ENCODE peak calls at places on chromosomes 7 and 10, in eight cellular contexts. D, F, M, V, Y, H, U and J are unnamed samples.

GRCh38 chr7:123220396-123220795 is 20.6 kb upstream of the SLC13A1 start:
- DNase-seq in D (no peak), F (peak), M (no peak), V (no peak), Y (peak), H (no peak), U (peak), J (peak)

GRCh38 chr7:26868841-26869505 is 4.6 kb upstream of the SKAP2 start:
- DNase-seq in D (no peak), F (no peak), M (no peak), V (no peak), Y (no peak), H (no peak), U (peak), J (no peak)

GRCh38 chr10:77906863-77907861 is 19.4 kb downstream of the DLG5 start:
- DNase-seq in D (no peak), F (no peak), M (no peak), V (no peak), Y (peak), H (no peak), U (no peak), J (no peak)

GRCh38 chr10:96500519-96500918 is 13.2 kb downstream of the TLL2 start:
- DNase-seq in D (no peak), F (no peak), M (peak), V (no peak), Y (no peak), H (no peak), U (no peak), J (no peak)

GRCh38 chr7:91347288-91347687 is 83.1 kb downstream of the FZD1 start:
- DNase-seq in D (peak), F (peak), M (no peak), V (no peak), Y (peak), H (no peak), U (no peak), J (no peak)

GRCh38 chr10:28677889-28678686 is 767 bp downstream of the BAMBI start:
- DNase-seq in D (no peak), F (peak), M (peak), V (peak), Y (peak), H (peak), U (peak), J (peak)

GRCh38 chr10:100816671-100817070 is 71.3 kb downstream of the PAX2 start:
- DNase-seq in D (no peak), F (no peak), M (no peak), V (no peak), Y (no peak), H (no peak), U (no peak), J (no peak)

GRCh38 chr10:124827474-124827873 is 25.9 kb downstream of the ABRAXAS2 start:
- DNase-seq in D (no peak), F (no peak), M (no peak), V (no peak), Y (no peak), H (no peak), U (peak), J (peak)

GRCh38 chr10:24039331-24039730 is 169.6 kb upstream of the KIAA1217 start:
- DNase-seq in D (no peak), F (no peak), M (no peak), V (no peak), Y (no peak), H (no peak), U (no peak), J (no peak)

GRCh38 chr10:59557052-59557451 is 152.6 kb downstream of the SLC16A9 start:
- DNase-seq in D (no peak), F (no peak), M (no peak), V (no peak), Y (no peak), H (no peak), U (no peak), J (no peak)

GRCh38 chr7:111138196-111138569 is 47.3 kb downstream of the LRRN3 start:
- DNase-seq in D (no peak), F (peak), M (no peak), V (peak), Y (no peak), H (peak), U (peak), J (peak)

GRCh38 chr7:18844735-18845134 is 272.7 kb downstream of the TWIST1 start:
- DNase-seq in D (no peak), F (no peak), M (no peak), V (no peak), Y (no peak), H (no peak), U (no peak), J (no peak)

GRCh38 chr7:46192191-46192590 is 271.1 kb upstream of the IGFBP3 start:
- DNase-seq in D (no peak), F (peak), M (no peak), V (no peak), Y (no peak), H (no peak), U (no peak), J (no peak)

GRCh38 chr10:17617031-17617911 is at the start of gene HACD1:
- DNase-seq in D (no peak), F (peak), M (peak), V (peak), Y (peak), H (peak), U (peak), J (peak)